ENCODE peak calls at places on chromosomes 13 and 19, in four cellular contexts. One of them, this sample, is unnamed.

GRCh38 chr13:78401833-78402232 is 201.5 kb downstream of the POU4F1 start:
- DNase-seq in COR-L47: peak
- DNase-seq in AG04450: no peak
- DNase-seq in memory B cell: no peak
- DNase-seq in this sample: no peak

GRCh38 chr13:29427937-29428309 is 167.6 kb downstream of the SLC7A1 start:
- DNase-seq in COR-L47: no peak
- DNase-seq in AG04450: no peak
- DNase-seq in memory B cell: no peak
- DNase-seq in this sample: no peak

GRCh38 chr13:109720758-109721184 is 65.6 kb downstream of the IRS2 start:
- DNase-seq in COR-L47: peak
- DNase-seq in AG04450: no peak
- DNase-seq in memory B cell: no peak
- DNase-seq in this sample: peak

GRCh38 chr19:5142725-5143097 is 173.8 kb downstream of the KDM4B start:
- DNase-seq in COR-L47: no peak
- DNase-seq in AG04450: no peak
- DNase-seq in memory B cell: no peak
- DNase-seq in this sample: peak

GRCh38 chr19:2888739-2889224 is 11.9 kb upstream of the ZNF57 start:
- DNase-seq in COR-L47: no peak
- DNase-seq in AG04450: no peak
- DNase-seq in memory B cell: peak
- DNase-seq in this sample: no peak

GRCh38 chr13:33610471-33611015 is 207.4 kb upstream of the RFC3 start:
- DNase-seq in COR-L47: peak
- DNase-seq in AG04450: no peak
- DNase-seq in memory B cell: no peak
- DNase-seq in this sample: no peak

GRCh38 chr19:6730153-6730804 is 7.1 kb downstream of the GPR108 start:
- DNase-seq in COR-L47: no peak
- DNase-seq in AG04450: no peak
- DNase-seq in memory B cell: no peak
- DNase-seq in this sample: no peak

GRCh38 chr19:15453091-15453498 is 3.3 kb upstream of the WIZ start:
- DNase-seq in COR-L47: no peak
- DNase-seq in AG04450: no peak
- DNase-seq in memory B cell: no peak
- DNase-seq in this sample: no peak

GRCh38 chr19:32692727-32693061 is 1.1 kb downstream of the NUDT19 start:
- DNase-seq in COR-L47: no peak
- DNase-seq in AG04450: no peak
- DNase-seq in memory B cell: no peak
- DNase-seq in this sample: no peak

GRCh38 chr13:31797154-31797775 is 57.9 kb downstream of the RXFP2 start:
- DNase-seq in COR-L47: peak
- DNase-seq in AG04450: peak
- DNase-seq in memory B cell: no peak
- DNase-seq in this sample: peak

GRCh38 chr19:48501446-48501960 is 10.1 kb downstream of the LMTK3 start:
- DNase-seq in COR-L47: peak
- DNase-seq in AG04450: no peak
- DNase-seq in memory B cell: no peak
- DNase-seq in this sample: peak

GRCh38 chr19:10352764-10353671 is 13.6 kb upstream of the ICAM3 start:
- DNase-seq in COR-L47: no peak
- DNase-seq in AG04450: no peak
- DNase-seq in memory B cell: no peak
- DNase-seq in this sample: no peak

GRCh38 chr19:55341191-55342043 is 1.7 kb downstream of the KMT5C start:
- DNase-seq in COR-L47: peak
- DNase-seq in AG04450: no peak
- DNase-seq in memory B cell: no peak
- DNase-seq in this sample: peak

GRCh38 chr19:39645800-39646411 is 9.8 kb upstream of the LGALS16 start:
- DNase-seq in COR-L47: no peak
- DNase-seq in AG04450: no peak
- DNase-seq in memory B cell: no peak
- DNase-seq in this sample: no peak

GRCh38 chr13:101751488-101751887 is 299.0 kb downstream of the ITGBL1 start:
- DNase-seq in COR-L47: peak
- DNase-seq in AG04450: peak
- DNase-seq in memory B cell: no peak
- DNase-seq in this sample: peak

GRCh38 chr13:97205971-97206370 is 16.2 kb upstream of the MBNL2 start:
- DNase-seq in COR-L47: no peak
- DNase-seq in AG04450: no peak
- DNase-seq in memory B cell: no peak
- DNase-seq in this sample: no peak

GRCh38 chr19:34336781-34337271 is 28.2 kb upstream of the GPI start:
- DNase-seq in COR-L47: peak
- DNase-seq in AG04450: no peak
- DNase-seq in memory B cell: peak
- DNase-seq in this sample: no peak

GRCh38 chr13:112931028-112931934 is 37.7 kb upstream of the MCF2L start:
- DNase-seq in COR-L47: peak
- DNase-seq in AG04450: peak
- DNase-seq in memory B cell: no peak
- DNase-seq in this sample: peak

GRCh38 chr19:7904074-7905020 is 670 bp downstream of the MAP2K7 start:
- DNase-seq in COR-L47: peak
- DNase-seq in AG04450: no peak
- DNase-seq in memory B cell: peak
- DNase-seq in this sample: no peak

GRCh38 chr19:29836409-29836825 is 24.6 kb downstream of the CCNE1 start:
- DNase-seq in COR-L47: no peak
- DNase-seq in AG04450: no peak
- DNase-seq in memory B cell: no peak
- DNase-seq in this sample: no peak

GRCh38 chr13:102774210-102774560 is 599 bp upstream of the TEX30 start:
- DNase-seq in COR-L47: no peak
- DNase-seq in AG04450: no peak
- DNase-seq in memory B cell: no peak
- DNase-seq in this sample: no peak

GRCh38 chr13:94967183-94968039 is 255.1 kb upstream of the SOX21 start:
- DNase-seq in COR-L47: no peak
- DNase-seq in AG04450: no peak
- DNase-seq in memory B cell: no peak
- DNase-seq in this sample: peak

GRCh38 chr13:20570540-20570939 is 3.6 kb downstream of the IFT88 start:
- DNase-seq in COR-L47: no peak
- DNase-seq in AG04450: no peak
- DNase-seq in memory B cell: no peak
- DNase-seq in this sample: no peak

GRCh38 chr19:37243206-37243632 is 25.2 kb downstream of the ZNF383 start:
- DNase-seq in COR-L47: no peak
- DNase-seq in AG04450: no peak
- DNase-seq in memory B cell: no peak
- DNase-seq in this sample: no peak